ENCODE peak calls at places on chromosomes 11 and 22, in seven cellular contexts. J is NCI-H446 treated with DMSO at 0.1 percent for 48 hours, E is testis, V is fibroblast of pulmonary artery, D is KBM-7, O is astrocyte of the hippocampus, S is activated T-cell treated with anti-CD3 and anti-CD28 coated beads for 1 hour. F is an unnamed sample.

GRCh38 chr11:19766206-19766605 is 53.6 kb downstream of the NAV2 start:
- DNase-seq in O (peak; percentile 35), J (no peak), V (peak; percentile 52), D (no peak), S (no peak), E (no peak), F (no peak)

GRCh38 chr11:133835258-133836075 is 9.8 kb downstream of the SPATA19 start:
- DNase-seq in E (peak; percentile 66), O (peak; percentile 80), D (peak; percentile 68), J (no peak), V (peak; percentile 64), S (no peak), F (no peak)

GRCh38 chr11:67416416-67417335 is 1.2 kb downstream of the CARNS1 start:
- DNase-seq in D (peak; percentile 43), S (peak; percentile 74), O (peak; percentile 36), J (peak; percentile 41), V (peak; percentile 41), E (no peak), F (peak; percentile 74)

GRCh38 chr11:66388746-66389386 is 17.3 kb upstream of the SLC29A2 start:
- DNase-seq in O (peak; percentile 69), J (peak; percentile 36), E (peak; percentile 76), S (peak; percentile 62), V (peak; percentile 80), D (peak; percentile 79), F (peak; percentile 48)

GRCh38 chr22:50115693-50116092 is 25.9 kb downstream of the MOV10L1 start:
- DNase-seq in D (no peak), S (no peak), O (peak; percentile 39), V (peak; percentile 65), E (peak; percentile 37), J (no peak), F (no peak)

GRCh38 chr11:4643084-4643483 is 698 bp upstream of the OR51E1 start:
- DNase-seq in S (no peak), V (no peak), E (no peak), O (no peak), J (no peak), D (no peak), F (no peak)

GRCh38 chr11:72971211-72971610 is 157.0 kb downstream of the ATG16L2 start:
- DNase-seq in V (no peak), D (no peak), E (no peak), S (no peak), J (no peak), O (no peak), F (no peak)

GRCh38 chr11:113395782-113396336 is 8.3 kb downstream of the ANKK1 start:
- DNase-seq in J (no peak), V (no peak), E (no peak), O (no peak), S (no peak), D (no peak), F (no peak)

GRCh38 chr11:93591247-93591898 is 48.2 kb upstream of the SMCO4 start:
- DNase-seq in E (no peak), D (peak; percentile 40), S (no peak), J (no peak), O (peak; percentile 55), V (peak; percentile 72), F (no peak)

F was measured in effector CD8-positive, alpha-beta T cell.